ENCODE peak calls at places on chromosomes 5 and 9, in four cellular contexts. One of them, this sample, is unnamed.

GRCh38 chr5:131008329-131008728 is 156.7 kb downstream of the HINT1 start:
- DNase-seq in HepG2: no peak
- DNase-seq in K562: no peak
- DNase-seq in GM12878: no peak
- DNase-seq in this sample: no peak

GRCh38 chr5:114324282-114324681 is 37.6 kb upstream of the KCNN2 start:
- DNase-seq in HepG2: no peak
- DNase-seq in K562: no peak
- DNase-seq in GM12878: no peak
- DNase-seq in this sample: no peak

GRCh38 chr9:82524407-82524806 is 535.8 kb downstream of the SPATA31D1 start:
- DNase-seq in HepG2: no peak
- DNase-seq in K562: no peak
- DNase-seq in GM12878: no peak
- DNase-seq in this sample: no peak

GRCh38 chr9:135677641-135678168 is 14.6 kb downstream of the LCN9 start:
- DNase-seq in HepG2: no peak
- DNase-seq in K562: no peak
- DNase-seq in GM12878: no peak
- DNase-seq in this sample: no peak

GRCh38 chr9:37156781-37157356 is 36.5 kb downstream of the ZCCHC7 start:
- DNase-seq in HepG2: no peak
- DNase-seq in K562: no peak
- DNase-seq in GM12878: no peak
- DNase-seq in this sample: no peak

GRCh38 chr5:176541338-176542134 is 4.3 kb upstream of the RNF44 start:
- DNase-seq in HepG2: peak; percentile 65
- DNase-seq in K562: peak; percentile 87
- DNase-seq in GM12878: no peak
- DNase-seq in this sample: no peak

GRCh38 chr5:172832383-172833315 is 1.4 kb upstream of the ERGIC1 start:
- DNase-seq in HepG2: no peak
- DNase-seq in K562: peak; percentile 26
- DNase-seq in GM12878: no peak
- DNase-seq in this sample: no peak

GRCh38 chr9:89999534-90000370 is 394.9 kb downstream of the GADD45G start:
- DNase-seq in HepG2: peak; percentile 55
- DNase-seq in K562: no peak
- DNase-seq in GM12878: peak; percentile 61
- DNase-seq in this sample: peak; percentile 23

GRCh38 chr5:2852446-2852845 is 101.0 kb upstream of the IRX2 start:
- DNase-seq in HepG2: no peak
- DNase-seq in K562: no peak
- DNase-seq in GM12878: no peak
- DNase-seq in this sample: no peak

DNA sequence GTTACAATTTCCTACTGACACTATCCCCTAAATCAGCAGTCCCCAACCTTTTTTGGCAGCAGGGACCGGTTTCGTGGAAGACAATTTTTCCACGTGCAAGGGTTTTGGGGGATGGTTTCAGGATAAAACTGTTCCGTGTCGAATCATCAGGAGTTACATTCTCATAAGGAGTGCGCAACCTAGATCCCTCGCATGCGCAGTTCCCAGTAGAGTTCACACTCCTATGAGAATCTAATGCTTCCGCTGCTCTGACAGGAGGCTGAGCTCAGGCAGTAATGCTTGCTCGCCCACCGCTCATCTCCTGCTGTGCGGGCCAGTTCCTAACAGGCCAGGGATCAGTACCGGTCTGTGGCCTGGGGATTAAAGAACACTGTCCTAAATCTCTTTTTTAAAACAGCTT is 13.2 kb upstream of the NFIL3 start:
- DNase-seq in HepG2: no peak
- DNase-seq in K562: no peak
- DNase-seq in GM12878: no peak
- DNase-seq in this sample: no peak
- H3K4me1 ChIP-seq in HepG2: peaks cover 4% of the 10 kb centered on the region
- H3K4me1 ChIP-seq in K562: no peaks in the 10 kb centered on the region
- H3K4me1 ChIP-seq in GM12878: no peaks in the 10 kb centered on the region
- H3K4me1 ChIP-seq in this sample: no peaks in the 10 kb centered on the region

GRCh38 chr5:122870219-122870856 is 24.9 kb downstream of the SNX24 start:
- DNase-seq in HepG2: no peak
- DNase-seq in K562: no peak
- DNase-seq in GM12878: no peak
- DNase-seq in this sample: no peak
- TF ChIP-seq FOXM1 in HepG2: no peak
- TF ChIP-seq FOXM1 in K562: no peak
- TF ChIP-seq FOXM1 in GM12878: no peak
- TF ChIP-seq FOXM1 in this sample: no peak

GRCh38 chr9:105198763-105199339 is 45.6 kb upstream of the SLC44A1 start:
- DNase-seq in HepG2: no peak
- DNase-seq in K562: no peak
- DNase-seq in GM12878: no peak
- DNase-seq in this sample: no peak
- TF ChIP-seq TAF1 in HepG2: no peak
- TF ChIP-seq TAF1 in K562: no peak
- TF ChIP-seq TAF1 in GM12878: no peak
- TF ChIP-seq TAF1 in this sample: no peak

GRCh38 chr5:9042241-9042640 is 503.6 kb downstream of the SEMA5A start:
- DNase-seq in HepG2: no peak
- DNase-seq in K562: no peak
- DNase-seq in GM12878: no peak
- DNase-seq in this sample: no peak
- H3K4me1 ChIP-seq in HepG2: no peaks in the 10 kb centered on the region
- H3K4me1 ChIP-seq in K562: no peaks in the 10 kb centered on the region
- H3K4me1 ChIP-seq in GM12878: no peaks in the 10 kb centered on the region
- H3K4me1 ChIP-seq in this sample: peaks cover 10% of the 10 kb centered on the region

GRCh38 chr5:65647941-65648340 is 23.1 kb downstream of the SHLD3 start:
- DNase-seq in HepG2: no peak
- DNase-seq in K562: no peak
- DNase-seq in GM12878: no peak
- DNase-seq in this sample: no peak

GRCh38 chr5:65654713-65655112 is 29.9 kb downstream of the SHLD3 start:
- DNase-seq in HepG2: no peak
- DNase-seq in K562: no peak
- DNase-seq in GM12878: no peak
- DNase-seq in this sample: no peak

GRCh38 chr5:65646938-65647337 is 22.1 kb downstream of the SHLD3 start:
- DNase-seq in HepG2: no peak
- DNase-seq in K562: no peak
- DNase-seq in GM12878: no peak
- DNase-seq in this sample: no peak

DNA sequence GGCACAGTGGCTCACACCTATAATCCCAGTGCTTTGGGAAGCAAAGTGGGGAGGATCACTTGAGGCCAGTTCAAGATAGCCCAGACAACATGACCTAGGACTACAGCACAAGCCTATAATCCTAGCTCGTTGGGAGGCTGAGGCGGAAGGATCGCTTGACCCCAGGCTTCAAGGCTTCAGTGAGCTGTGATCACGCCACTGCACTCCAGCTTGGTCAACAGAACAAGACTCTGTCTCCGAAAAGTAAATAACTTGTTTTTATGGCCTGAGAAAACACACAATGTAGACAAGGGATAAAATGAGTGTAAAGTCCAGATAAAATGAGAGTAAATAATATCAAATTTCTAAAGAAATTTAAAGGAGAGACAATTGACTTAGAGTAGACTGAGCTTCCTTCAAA is 26.3 kb downstream of the SHLD3 start:
- DNase-seq in HepG2: peak; percentile 73
- DNase-seq in K562: no peak
- DNase-seq in GM12878: no peak
- DNase-seq in this sample: no peak
- TF ChIP-seq FOXM1 in HepG2: no peak
- TF ChIP-seq FOXM1 in K562: no peak
- TF ChIP-seq FOXM1 in GM12878: no peak
- TF ChIP-seq FOXM1 in this sample: no peak

DNA sequence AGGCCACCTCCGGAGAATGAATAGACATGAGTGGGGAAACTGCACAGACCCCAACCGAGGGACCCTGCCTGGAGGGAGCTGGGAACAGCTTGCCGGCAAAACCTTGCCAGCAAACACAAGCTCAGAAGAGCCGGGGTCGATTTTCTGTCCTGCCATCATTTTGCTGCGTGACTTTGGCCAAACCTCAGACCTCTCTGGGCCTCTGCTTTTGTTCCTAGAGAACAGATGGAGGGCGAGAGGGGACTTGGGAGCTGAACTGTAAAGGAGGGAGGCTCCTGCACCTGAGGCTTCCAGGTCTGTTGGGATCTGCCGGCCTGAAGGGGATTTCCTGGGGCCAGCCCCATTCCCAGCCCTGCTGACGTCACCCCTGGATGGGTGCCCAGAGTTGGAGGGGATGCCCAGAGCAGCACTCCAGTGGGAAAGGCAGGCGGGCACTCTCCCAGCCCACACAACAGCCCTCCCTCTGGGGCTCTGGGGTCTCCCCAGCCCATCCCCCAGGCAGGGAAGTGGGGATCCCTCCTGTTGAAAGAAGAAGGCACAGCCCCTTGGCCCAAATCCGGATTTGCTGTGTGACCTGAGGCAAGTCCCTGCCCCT is 40.4 kb upstream of the SYNPO start:
- DNase-seq in HepG2: no peak
- DNase-seq in K562: no peak
- DNase-seq in GM12878: no peak
- DNase-seq in this sample: peak; percentile 86
- TF ChIP-seq TAF1 in HepG2: no peak
- TF ChIP-seq TAF1 in K562: no peak
- TF ChIP-seq TAF1 in GM12878: no peak
- TF ChIP-seq TAF1 in this sample: peak; percentile 22

GRCh38 chr5:173913686-173914321 is 25.7 kb downstream of the CPEB4 start:
- DNase-seq in HepG2: no peak
- DNase-seq in K562: no peak
- DNase-seq in GM12878: no peak
- DNase-seq in this sample: peak; percentile 39

GRCh38 chr5:173915310-173916005 is 27.3 kb downstream of the CPEB4 start:
- DNase-seq in HepG2: no peak
- DNase-seq in K562: peak; percentile 56
- DNase-seq in GM12878: no peak
- DNase-seq in this sample: peak; percentile 45

GRCh38 chr5:173919443-173919842 is 31.3 kb downstream of the CPEB4 start:
- DNase-seq in HepG2: peak; percentile 68
- DNase-seq in K562: no peak
- DNase-seq in GM12878: no peak
- DNase-seq in this sample: no peak

GRCh38 chr5:173917788-173918786 is 29.9 kb downstream of the CPEB4 start:
- DNase-seq in HepG2: peak; percentile 37
- DNase-seq in K562: peak; percentile 85
- DNase-seq in GM12878: peak; percentile 86
- DNase-seq in this sample: peak; percentile 53

DNA sequence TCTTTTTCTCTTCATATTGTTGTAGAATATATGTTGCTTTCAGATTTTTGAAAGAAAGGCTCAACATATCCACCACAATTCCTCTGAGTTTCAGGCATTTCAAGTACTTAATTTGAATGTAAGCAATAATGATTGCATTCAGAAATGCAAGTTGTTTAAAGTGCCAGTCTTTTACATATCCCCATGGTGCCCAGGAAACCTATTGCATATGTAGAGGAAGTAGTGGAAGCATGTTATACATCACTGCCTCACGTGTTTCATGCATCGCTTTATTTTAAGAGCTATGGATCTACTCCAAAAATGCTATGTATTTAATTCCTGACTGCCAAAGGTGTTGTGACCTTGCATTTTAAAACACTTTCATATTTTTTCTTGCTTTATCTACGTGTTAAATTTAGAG is 28.1 kb downstream of the CPEB4 start:
- DNase-seq in HepG2: no peak
- DNase-seq in K562: no peak
- DNase-seq in GM12878: no peak
- DNase-seq in this sample: no peak
- H3K4me1 ChIP-seq in HepG2: peaks cover 71% of the 10 kb centered on the region
- H3K4me1 ChIP-seq in K562: peaks cover 28% of the 10 kb centered on the region
- H3K4me1 ChIP-seq in GM12878: peaks cover 11% of the 10 kb centered on the region
- H3K4me1 ChIP-seq in this sample: peaks cover 36% of the 10 kb centered on the region

This sample was measured in SK-N-SH.